ENCODE peak calls at places on chromosomes 6 and 20, in four cellular contexts. V, K, S and T are unnamed samples.

GRCh38 chr20:58710481-58711265 is 18.1 kb downstream of the NPEPL1 start:
- DNase-seq in V (peak), K (peak), S (no peak), T (peak)

GRCh38 chr20:62816879-62817873 is at the start of gene COL9A3:
- DNase-seq in S (no peak), V (no peak), K (no peak), T (no peak)

GRCh38 chr6:82022614-82023102 is 224.9 kb downstream of the IBTK start:
- DNase-seq in K (no peak), S (no peak), V (no peak), T (no peak)

GRCh38 chr6:168929871-168930450 is 323.7 kb downstream of the THBS2 start:
- DNase-seq in S (no peak), V (no peak), K (peak), T (no peak)

GRCh38 chr20:10793741-10794140 is 119.9 kb upstream of the JAG1 start:
- DNase-seq in V (no peak), S (no peak), K (no peak), T (no peak)

GRCh38 chr20:15857131-15857784 is 716.0 kb downstream of the KIF16B start:
- DNase-seq in K (no peak), S (no peak), V (no peak), T (no peak)

GRCh38 chr20:2708073-2708415 is 15.5 kb downstream of the EBF4 start:
- DNase-seq in S (no peak), K (no peak), V (no peak), T (no peak)

GRCh38 chr20:54140927-54141566 is 32.7 kb downstream of the CYP24A1 start:
- DNase-seq in S (no peak), K (no peak), V (no peak), T (no peak)

GRCh38 chr6:150667977-150668716 is 68.5 kb downstream of the PLEKHG1 start:
- DNase-seq in S (peak), K (peak), V (peak), T (peak)

GRCh38 chr6:865846-866245 is 172.9 kb upstream of the EXOC2 start:
- DNase-seq in K (no peak), S (no peak), V (no peak), T (no peak)

GRCh38 chr6:14458669-14459266 is 341.2 kb downstream of the CD83 start:
- DNase-seq in V (no peak), K (no peak), S (no peak), T (no peak)

GRCh38 chr6:3516094-3516493 is 59.2 kb upstream of the SLC22A23 start:
- DNase-seq in S (no peak), K (no peak), V (no peak), T (no peak)

GRCh38 chr6:127914240-127914639 is 13.4 kb upstream of the THEMIS start:
- DNase-seq in S (no peak), V (no peak), K (no peak), T (no peak)

GRCh38 chr6:87697581-87698552 is 4.2 kb downstream of the AKIRIN2 start:
- DNase-seq in V (no peak), S (no peak), K (no peak), T (no peak)

GRCh38 chr6:36249010-36249409 is 20.9 kb upstream of the PNPLA1 start:
- DNase-seq in V (no peak), S (no peak), K (no peak), T (no peak)

GRCh38 chr20:63690898-63691710 is 5.3 kb upstream of the TNFRSF6B start:
- DNase-seq in S (peak), K (peak), V (peak), T (peak)

GRCh38 chr6:76438768-76439167 is 366.3 kb upstream of the IMPG1 start:
- DNase-seq in V (no peak), K (no peak), S (no peak), T (no peak)

GRCh38 chr6:111673871-111674270 is 68.2 kb upstream of the TRAF3IP2 start:
- DNase-seq in V (no peak), K (no peak), S (no peak), T (no peak)